ENCODE peak calls at places on chromosome 7, in eight cellular contexts. V is astrocyte; T is right cardiac atrium; P is fibroblast of lung; Y is spleen; A is effector memory CD4-positive, alpha-beta T cell; C is body of pancreas; I is epithelial cell of proximal tubule. G is an unnamed sample.

GRCh38 chr7:50793115-50793946 is 10.6 kb upstream of the GRB10 start:
- DNase-seq in V (no peak), T (peak), P (peak), Y (peak), A (no peak), C (peak), I (no peak), G (peak)

GRCh38 chr7:27948856-27949255 is 208.9 kb downstream of the TAX1BP1 start:
- DNase-seq in V (no peak), T (no peak), P (no peak), Y (no peak), A (no peak), C (no peak), I (no peak), G (no peak)

GRCh38 chr7:45384499-45384898 is 189.7 kb upstream of the ADCY1 start:
- DNase-seq in V (peak), T (no peak), P (peak), Y (no peak), A (no peak), C (no peak), I (no peak), G (peak)

GRCh38 chr7:305410-306151 is 15.6 kb downstream of the FOXL3 start:
- DNase-seq in V (no peak), T (peak), P (no peak), Y (peak), A (no peak), C (no peak), I (no peak), G (no peak)

GRCh38 chr7:1715331-1715625 is 45.2 kb downstream of the ELFN1 start:
- DNase-seq in V (no peak), T (peak), P (no peak), Y (no peak), A (no peak), C (no peak), I (no peak), G (no peak)

GRCh38 chr7:36155811-36156361 is 2.8 kb downstream of the EEPD1 start:
- DNase-seq in V (peak), T (peak), P (peak), Y (no peak), A (no peak), C (peak), I (no peak), G (no peak)

GRCh38 chr7:66557214-66558200 is 71.2 kb upstream of the KCTD7 start:
- DNase-seq in V (no peak), T (peak), P (peak), Y (peak), A (peak), C (peak), I (no peak), G (peak)

GRCh38 chr7:94216944-94217461 is 177.7 kb upstream of the COL1A2 start:
- DNase-seq in V (peak), T (no peak), P (peak), Y (no peak), A (no peak), C (no peak), I (no peak), G (no peak)

GRCh38 chr7:2709553-2710165 is 21.7 kb downstream of the AMZ1 start:
- DNase-seq in V (no peak), T (peak), P (no peak), Y (peak), A (peak), C (peak), I (no peak), G (peak)

GRCh38 chr7:37510043-37510634 is 61.5 kb upstream of the ELMO1 start:
- DNase-seq in V (no peak), T (no peak), P (no peak), Y (no peak), A (no peak), C (no peak), I (no peak), G (peak)

GRCh38 chr7:100489824-100490223 is 6.1 kb downstream of the NYAP1 start:
- DNase-seq in V (peak), T (no peak), P (peak), Y (no peak), A (no peak), C (peak), I (no peak), G (peak)

GRCh38 chr7:148447221-148447845 is 143.2 kb upstream of the C7orf33 start:
- DNase-seq in V (no peak), T (no peak), P (no peak), Y (no peak), A (no peak), C (no peak), I (no peak), G (peak)

GRCh38 chr7:73715648-73716317 is 3.7 kb downstream of the STX1A start:
- DNase-seq in V (peak), T (peak), P (peak), Y (no peak), A (no peak), C (peak), I (peak), G (peak)
- H3K4me3 ChIP-seq in V (peak), T (no peak), P (no peak), Y (no peak), A (no peak), C (no peak), I (no peak), G (peak)

GRCh38 chr7:130492519-130493274 is 812 bp downstream of the MEST start:
- DNase-seq in V (no peak), T (peak), P (no peak), Y (no peak), A (no peak), C (peak), I (no peak), G (no peak)
- H3K4me3 ChIP-seq in V (peak), T (peak), P (peak), Y (peak), A (no peak), C (no peak), I (peak), G (peak)

DNA sequence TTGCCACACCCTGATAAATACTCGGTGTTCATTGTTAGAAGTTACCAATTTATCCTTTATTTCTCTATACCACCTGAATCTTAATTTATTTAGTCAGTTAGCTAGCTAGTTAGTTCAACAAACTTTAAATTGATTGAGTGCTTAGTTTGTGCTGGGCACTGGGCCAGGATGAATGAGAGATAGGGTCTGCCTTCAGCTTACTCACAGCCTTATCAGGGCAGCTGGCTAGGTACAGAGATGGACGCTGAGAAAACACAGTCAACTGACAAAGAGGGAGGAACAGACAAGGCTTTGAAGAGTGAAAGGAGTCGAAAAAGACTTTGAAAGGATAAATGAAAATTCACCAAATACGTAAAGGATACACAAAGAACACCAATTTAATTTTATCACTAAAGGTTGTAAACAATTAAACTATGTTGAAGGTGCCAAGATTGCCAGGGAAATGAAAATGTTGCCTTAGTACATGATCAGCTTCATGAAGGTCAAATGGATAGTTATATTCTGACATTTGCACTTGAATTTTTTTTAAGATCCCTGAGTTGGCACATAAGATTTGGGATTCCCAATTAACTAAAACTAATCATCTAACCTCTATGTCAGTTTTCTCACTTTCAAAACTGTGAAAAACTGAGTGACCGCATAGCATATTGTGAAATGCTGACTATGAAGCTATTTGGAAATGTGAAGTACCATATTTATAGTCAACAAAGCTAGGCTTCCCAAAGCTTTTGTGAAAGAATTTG is 2.1 kb downstream of the CAV2 start:
- DNase-seq in V (peak), T (peak), P (peak), Y (no peak), A (no peak), C (peak), I (no peak), G (peak)
- H3K4me3 ChIP-seq in V (peak), T (peak), P (peak), Y (peak), A (no peak), C (no peak), I (peak), G (peak)

DNA sequence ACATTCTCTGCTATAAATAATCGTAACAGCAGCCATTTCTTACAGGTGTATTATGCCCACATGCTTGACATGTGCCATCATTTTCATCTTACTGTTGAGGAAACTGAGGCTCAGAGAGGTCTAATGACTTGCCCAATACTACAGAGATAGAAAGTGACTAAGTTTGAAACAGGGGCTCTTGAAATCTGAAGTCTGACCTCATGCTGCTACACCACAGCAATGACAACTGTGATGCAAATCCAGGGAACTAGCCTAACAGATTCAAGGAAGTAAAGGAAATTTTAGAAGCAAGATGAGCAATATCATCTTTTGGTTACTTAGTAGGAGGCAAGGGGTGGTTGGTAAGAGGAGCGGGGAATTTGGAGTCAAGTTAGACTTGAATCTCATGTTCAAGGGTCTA is 26.2 kb upstream of the OSBPL3 start:
- DNase-seq in V (no peak), T (no peak), P (no peak), Y (no peak), A (no peak), C (no peak), I (no peak), G (no peak)
- H3K4me3 ChIP-seq in V (no peak), T (no peak), P (no peak), Y (no peak), A (no peak), C (no peak), I (no peak), G (no peak)

DNA sequence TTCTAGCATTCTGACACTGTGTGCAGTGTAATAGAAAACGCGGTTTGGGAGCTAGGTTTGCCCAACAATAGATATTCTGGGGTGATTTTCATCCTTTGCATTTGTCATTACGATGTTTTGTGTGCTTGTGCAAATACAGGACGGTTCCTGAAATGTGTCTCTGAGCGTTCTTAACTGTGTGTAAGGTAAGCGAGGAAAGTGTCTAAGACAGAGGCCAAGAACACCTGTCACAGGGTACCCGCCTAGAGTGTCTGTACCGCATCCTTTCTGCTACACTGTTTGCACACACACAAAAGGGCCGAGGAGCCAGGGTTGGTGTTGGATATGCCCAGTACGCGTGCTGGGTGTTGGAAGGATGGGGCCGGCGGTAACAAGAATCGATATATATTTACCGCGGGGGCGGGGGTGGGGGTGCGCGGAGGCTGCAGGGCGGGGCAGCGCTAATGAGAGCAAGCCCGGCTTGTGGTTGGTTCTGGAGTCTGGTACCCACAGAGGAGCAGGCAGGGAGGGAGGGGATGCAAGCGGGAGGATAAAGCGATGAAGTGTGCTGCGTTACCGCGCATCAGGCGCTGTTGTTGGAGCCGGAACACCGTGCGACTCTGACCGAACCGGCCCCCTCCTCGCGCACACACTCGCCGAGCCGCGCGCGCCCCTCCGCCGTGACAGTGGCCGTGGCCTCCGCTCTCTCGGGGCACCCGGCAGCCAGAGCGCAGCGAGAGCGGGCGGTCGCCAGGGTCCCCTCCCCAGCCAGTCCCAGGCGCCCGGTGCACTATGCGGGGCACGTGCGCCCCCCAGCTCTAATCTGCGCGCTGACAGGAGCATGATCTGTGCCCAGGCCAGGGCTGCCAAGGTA is at the start of gene HECW1:
- DNase-seq in V (no peak), T (no peak), P (no peak), Y (no peak), A (no peak), C (no peak), I (no peak), G (no peak)
- H3K4me3 ChIP-seq in V (peak), T (peak), P (peak), Y (peak), A (no peak), C (no peak), I (peak), G (peak)

GRCh38 chr7:16397497-16398210 is 23.7 kb downstream of the CRPPA start:
- DNase-seq in V (no peak), T (no peak), P (no peak), Y (no peak), A (no peak), C (peak), I (no peak), G (no peak)
- H3K4me3 ChIP-seq in V (no peak), T (no peak), P (no peak), Y (no peak), A (no peak), C (no peak), I (no peak), G (no peak)

GRCh38 chr7:139494835-139495568 is 11.5 kb upstream of the KLRG2 start:
- DNase-seq in V (no peak), T (no peak), P (no peak), Y (no peak), A (no peak), C (no peak), I (no peak), G (no peak)
- H3K4me3 ChIP-seq in V (no peak), T (no peak), P (no peak), Y (no peak), A (no peak), C (no peak), I (no peak), G (no peak)

GRCh38 chr7:34687529-34687928 is 29.5 kb downstream of the NPSR1 start:
- DNase-seq in V (no peak), T (no peak), P (no peak), Y (no peak), A (no peak), C (no peak), I (no peak), G (no peak)
- H3K4me3 ChIP-seq in V (no peak), T (no peak), P (no peak), Y (no peak), A (no peak), C (no peak), I (no peak), G (no peak)

GRCh38 chr7:63087575-63088190 is 911.0 kb upstream of the ZNF722 start:
- DNase-seq in V (no peak), T (no peak), P (no peak), Y (no peak), A (no peak), C (no peak), I (no peak), G (no peak)
- H3K4me3 ChIP-seq in V (no peak), T (no peak), P (no peak), Y (no peak), A (no peak), C (no peak), I (no peak), G (no peak)

DNA sequence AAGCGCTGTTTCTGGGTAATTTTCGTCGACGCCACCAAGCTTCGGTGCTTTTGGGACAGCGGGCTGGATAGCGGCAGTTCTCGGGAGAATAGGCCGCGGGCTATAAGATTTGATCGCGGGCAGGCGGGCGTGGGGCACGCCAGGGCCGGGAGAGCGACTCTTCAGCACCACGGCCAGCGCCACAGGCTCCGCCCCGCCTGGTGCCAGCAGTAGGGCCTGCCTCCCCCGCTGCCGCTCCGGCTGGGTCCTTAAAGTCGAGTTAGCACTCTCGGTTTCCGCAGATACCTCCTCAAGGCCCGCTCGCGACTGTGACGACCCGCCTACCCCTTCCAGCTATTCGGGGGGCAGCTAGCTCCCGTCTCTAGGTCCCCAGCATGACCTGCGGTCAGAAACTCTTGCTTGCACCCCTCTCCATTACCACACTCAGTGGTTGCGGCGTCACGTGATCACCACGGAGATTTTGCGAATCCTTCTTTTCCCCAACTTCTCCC is 9.4 kb downstream of the NXPH1 start:
- DNase-seq in V (peak), T (peak), P (peak), Y (peak), A (no peak), C (peak), I (no peak), G (peak)
- H3K4me3 ChIP-seq in V (peak), T (peak), P (no peak), Y (no peak), A (no peak), C (no peak), I (no peak), G (no peak)

G was measured in fibroblast of mammary gland.